ENCODE peak calls at places on chromosome 20, in five cellular contexts. One of them, this sample, is unnamed.

GRCh38 chr20:58022711-58023110 is 205.7 kb downstream of the ANKRD60 start:
- DNase-seq in hepatocyte: no peak
- DNase-seq in IMR-90: no peak
- DNase-seq in A172: no peak
- DNase-seq in right cardiac atrium: no peak
- DNase-seq in this sample: no peak

GRCh38 chr20:21521596-21522478 is 8.0 kb upstream of the NKX2-2 start:
- DNase-seq in A172: no peak
- DNase-seq in IMR-90: no peak
- DNase-seq in right cardiac atrium: no peak
- DNase-seq in hepatocyte: no peak
- DNase-seq in this sample: no peak

GRCh38 chr20:46004813-46005505 is 3.7 kb upstream of the MMP9 start:
- DNase-seq in A172: no peak
- DNase-seq in right cardiac atrium: no peak
- DNase-seq in IMR-90: no peak
- DNase-seq in hepatocyte: no peak
- DNase-seq in this sample: no peak

GRCh38 chr20:17584684-17585083 is 14.8 kb downstream of the DSTN start:
- DNase-seq in hepatocyte: no peak
- DNase-seq in A172: no peak
- DNase-seq in right cardiac atrium: no peak
- DNase-seq in IMR-90: peak
- DNase-seq in this sample: no peak

GRCh38 chr20:49631074-49631716 is 63.3 kb upstream of the PTGIS start:
- DNase-seq in right cardiac atrium: no peak
- DNase-seq in A172: no peak
- DNase-seq in hepatocyte: no peak
- DNase-seq in IMR-90: peak
- DNase-seq in this sample: no peak

GRCh38 chr20:51426879-51427624 is 115.5 kb downstream of the NFATC2 start:
- DNase-seq in IMR-90: no peak
- DNase-seq in right cardiac atrium: no peak
- DNase-seq in hepatocyte: no peak
- DNase-seq in A172: no peak
- DNase-seq in this sample: no peak

GRCh38 chr20:184288-184687 is 5.2 kb downstream of the DEFB128 start:
- DNase-seq in hepatocyte: no peak
- DNase-seq in IMR-90: no peak
- DNase-seq in right cardiac atrium: no peak
- DNase-seq in A172: no peak
- DNase-seq in this sample: no peak

GRCh38 chr20:58584881-58585752 is 66.0 kb upstream of the STX16 start:
- DNase-seq in hepatocyte: no peak
- DNase-seq in A172: no peak
- DNase-seq in IMR-90: peak
- DNase-seq in right cardiac atrium: no peak
- DNase-seq in this sample: no peak

GRCh38 chr20:63023071-63023835 is 16.5 kb upstream of the BHLHE23 start:
- DNase-seq in IMR-90: no peak
- DNase-seq in hepatocyte: no peak
- DNase-seq in A172: no peak
- DNase-seq in right cardiac atrium: peak
- DNase-seq in this sample: no peak

GRCh38 chr20:6034134-6034969 is 19.5 kb downstream of the LRRN4 start:
- DNase-seq in hepatocyte: no peak
- DNase-seq in right cardiac atrium: no peak
- DNase-seq in IMR-90: no peak
- DNase-seq in A172: peak
- DNase-seq in this sample: peak

GRCh38 chr20:2210646-2211556 is 84.9 kb upstream of the TGM3 start:
- DNase-seq in hepatocyte: peak
- DNase-seq in A172: peak
- DNase-seq in right cardiac atrium: no peak
- DNase-seq in IMR-90: peak
- DNase-seq in this sample: no peak

GRCh38 chr20:63829943-63830820 is 882 bp downstream of the ZBTB46 start:
- DNase-seq in hepatocyte: peak
- DNase-seq in right cardiac atrium: peak
- DNase-seq in IMR-90: peak
- DNase-seq in A172: no peak
- DNase-seq in this sample: no peak

GRCh38 chr20:63051911-63052310 is 45.1 kb upstream of the BHLHE23 start:
- DNase-seq in right cardiac atrium: peak
- DNase-seq in IMR-90: no peak
- DNase-seq in hepatocyte: no peak
- DNase-seq in A172: no peak
- DNase-seq in this sample: no peak

GRCh38 chr20:57399587-57400261 is 8.5 kb downstream of the RBM38 start:
- DNase-seq in hepatocyte: no peak
- DNase-seq in IMR-90: peak
- DNase-seq in A172: peak
- DNase-seq in right cardiac atrium: peak
- DNase-seq in this sample: no peak

GRCh38 chr20:1327241-1327653 is 1.7 kb downstream of the SDCBP2 start:
- DNase-seq in hepatocyte: peak
- DNase-seq in IMR-90: peak
- DNase-seq in A172: no peak
- DNase-seq in right cardiac atrium: no peak
- DNase-seq in this sample: no peak

GRCh38 chr20:7348253-7348652 is 580.8 kb downstream of the BMP2 start:
- DNase-seq in right cardiac atrium: no peak
- DNase-seq in A172: no peak
- DNase-seq in IMR-90: no peak
- DNase-seq in hepatocyte: no peak
- DNase-seq in this sample: no peak

GRCh38 chr20:11716239-11716944 is 201.3 kb upstream of the BTBD3 start:
- DNase-seq in IMR-90: peak
- DNase-seq in right cardiac atrium: no peak
- DNase-seq in A172: peak
- DNase-seq in hepatocyte: peak
- DNase-seq in this sample: no peak

GRCh38 chr20:44646023-44646640 is 5.4 kb downstream of the ADA start:
- DNase-seq in IMR-90: peak
- DNase-seq in hepatocyte: no peak
- DNase-seq in A172: peak
- DNase-seq in right cardiac atrium: no peak
- DNase-seq in this sample: no peak

GRCh38 chr20:327041-327945 is 1.9 kb downstream of the SOX12 start:
- DNase-seq in A172: peak
- DNase-seq in right cardiac atrium: peak
- DNase-seq in hepatocyte: peak
- DNase-seq in IMR-90: peak
- DNase-seq in this sample: no peak

GRCh38 chr20:57326667-57327455 is 2.7 kb upstream of the SPO11 start:
- DNase-seq in A172: no peak
- DNase-seq in right cardiac atrium: no peak
- DNase-seq in IMR-90: no peak
- DNase-seq in hepatocyte: peak
- DNase-seq in this sample: no peak

GRCh38 chr20:41187668-41188067 is 50.3 kb downstream of the PLCG1 start:
- DNase-seq in hepatocyte: no peak
- DNase-seq in IMR-90: no peak
- DNase-seq in A172: no peak
- DNase-seq in right cardiac atrium: no peak
- DNase-seq in this sample: no peak

GRCh38 chr20:10312111-10312510 is 93.5 kb downstream of the SNAP25 start:
- DNase-seq in hepatocyte: no peak
- DNase-seq in right cardiac atrium: no peak
- DNase-seq in IMR-90: peak
- DNase-seq in A172: no peak
- DNase-seq in this sample: no peak

GRCh38 chr20:8568068-8568467 is 436.0 kb downstream of the PLCB1 start:
- DNase-seq in right cardiac atrium: no peak
- DNase-seq in A172: no peak
- DNase-seq in IMR-90: peak
- DNase-seq in hepatocyte: no peak
- DNase-seq in this sample: no peak

GRCh38 chr20:1393507-1393882 is 641 bp upstream of the FKBP1A start:
- DNase-seq in hepatocyte: no peak
- DNase-seq in IMR-90: no peak
- DNase-seq in right cardiac atrium: no peak
- DNase-seq in A172: no peak
- DNase-seq in this sample: no peak

This sample was measured in pulmonary artery endothelial cell.